ENCODE peak calls at places on chromosomes 2 and 18, in eight cellular contexts. B is right atrium auricular region, J is NCI-H510A treated with DMSO at 0.1 percent for 48 hours, T is dermis blood vessel endothelial cell, F is caudate nucleus, M is H54, A is kidney epithelial cell, S is WTC11. E is an unnamed sample.

GRCh38 chr2:105732955-105733607 is 11.6 kb upstream of the NCK2 start:
- DNase-seq in F (no peak), A (no peak), B (no peak), J (no peak), T (no peak), M (no peak), S (no peak), E (no peak)

GRCh38 chr2:196335238-196335637 is 163.9 kb upstream of the STK17B start:
- DNase-seq in B (no peak), S (no peak), T (peak), J (no peak), F (no peak), A (no peak), M (peak), E (no peak)

GRCh38 chr2:224357098-224357901 is 44.6 kb downstream of the FAM124B start:
- DNase-seq in B (no peak), S (peak), T (peak), J (peak), M (peak), A (no peak), F (no peak), E (no peak)

GRCh38 chr2:144519934-144520717 is at the start of gene ZEB2:
- DNase-seq in T (peak), F (no peak), M (no peak), B (peak), A (no peak), S (no peak), J (no peak), E (peak)

GRCh38 chr2:192007819-192008218 is 160.9 kb upstream of the CAVIN2 start:
- DNase-seq in S (no peak), J (no peak), M (no peak), A (no peak), T (peak), F (no peak), B (no peak), E (no peak)

GRCh38 chr18:10230072-10230471 is 224.4 kb upstream of the APCDD1 start:
- DNase-seq in M (peak), T (peak), A (peak), F (no peak), S (no peak), J (no peak), B (no peak), E (no peak)

GRCh38 chr2:108910541-108911396 is 78.3 kb downstream of the EDAR start:
- DNase-seq in F (no peak), B (peak), A (no peak), S (no peak), J (no peak), T (peak), M (no peak), E (peak)

GRCh38 chr2:164913640-164914346 is 41.5 kb downstream of the SLC38A11 start:
- DNase-seq in F (no peak), S (no peak), T (peak), J (no peak), B (no peak), M (no peak), A (no peak), E (no peak)

GRCh38 chr18:45670281-45670962 is 53.6 kb upstream of the SLC14A1 start:
- DNase-seq in S (no peak), M (no peak), T (peak), J (no peak), B (peak), F (no peak), A (no peak), E (no peak)

GRCh38 chr2:215727507-215728503 is 285.5 kb downstream of the MREG start:
- DNase-seq in F (no peak), T (no peak), M (no peak), B (no peak), J (no peak), A (no peak), S (no peak), E (no peak)

E was measured in vagina.